ENCODE peak calls at places on chromosomes 3 and 15, in seven cellular contexts. One of them, this sample, is unnamed. For H3K4me1, the result is how much of the 10 kb centered on the place peaks cover.

GRCh38 chr15:68347392-68347791 is 69.8 kb downstream of the FEM1B start:
- DNase-seq in astrocyte: peak
- DNase-seq in psoas muscle: no peak
- DNase-seq in lung: no peak
- DNase-seq in uterus: no peak
- DNase-seq in right cardiac atrium: no peak
- DNase-seq in H9: no peak
- DNase-seq in this sample: no peak

GRCh38 chr15:73900129-73900712 is 26.0 kb upstream of the LOXL1 start:
- DNase-seq in right cardiac atrium: no peak
- DNase-seq in astrocyte: peak
- DNase-seq in lung: no peak
- DNase-seq in psoas muscle: no peak
- DNase-seq in H9: no peak
- DNase-seq in uterus: no peak
- DNase-seq in this sample: no peak

GRCh38 chr15:85485956-85486567 is 105.7 kb downstream of the AKAP13 start:
- DNase-seq in H9: peak
- DNase-seq in lung: peak
- DNase-seq in psoas muscle: no peak
- DNase-seq in right cardiac atrium: no peak
- DNase-seq in astrocyte: no peak
- DNase-seq in uterus: peak
- DNase-seq in this sample: peak

GRCh38 chr3:191373327-191373726 is 43.0 kb upstream of the UTS2B start:
- DNase-seq in psoas muscle: no peak
- DNase-seq in H9: no peak
- DNase-seq in lung: no peak
- DNase-seq in astrocyte: no peak
- DNase-seq in uterus: no peak
- DNase-seq in right cardiac atrium: no peak
- DNase-seq in this sample: no peak

GRCh38 chr15:90103669-90104329 is 1.5 kb upstream of the IDH2 start:
- DNase-seq in psoas muscle: no peak
- DNase-seq in right cardiac atrium: no peak
- DNase-seq in H9: no peak
- DNase-seq in astrocyte: no peak
- DNase-seq in uterus: no peak
- DNase-seq in lung: no peak
- DNase-seq in this sample: peak

GRCh38 chr15:78676424-78677110 is 35.6 kb upstream of the CHRNB4 start:
- DNase-seq in right cardiac atrium: no peak
- DNase-seq in psoas muscle: no peak
- DNase-seq in H9: peak
- DNase-seq in lung: no peak
- DNase-seq in uterus: no peak
- DNase-seq in astrocyte: no peak
- DNase-seq in this sample: no peak

GRCh38 chr3:176362191-176362731 is 835.0 kb downstream of the TBL1XR1 start:
- DNase-seq in astrocyte: no peak
- DNase-seq in psoas muscle: no peak
- DNase-seq in H9: peak
- DNase-seq in uterus: no peak
- DNase-seq in lung: no peak
- DNase-seq in right cardiac atrium: peak
- DNase-seq in this sample: no peak

GRCh38 chr3:4900298-4900697 is 78.9 kb upstream of the BHLHE40 start:
- DNase-seq in lung: no peak
- DNase-seq in astrocyte: no peak
- DNase-seq in uterus: no peak
- DNase-seq in psoas muscle: no peak
- DNase-seq in right cardiac atrium: no peak
- DNase-seq in H9: no peak
- DNase-seq in this sample: no peak

GRCh38 chr3:78917541-78917940 is 850.3 kb downstream of the ROBO1 start:
- DNase-seq in right cardiac atrium: no peak
- DNase-seq in uterus: no peak
- DNase-seq in H9: no peak
- DNase-seq in psoas muscle: no peak
- DNase-seq in astrocyte: no peak
- DNase-seq in lung: no peak
- DNase-seq in this sample: no peak

GRCh38 chr3:194773216-194773615 is 87.5 kb downstream of the FAM43A start:
- DNase-seq in lung: no peak
- DNase-seq in right cardiac atrium: peak
- DNase-seq in H9: no peak
- DNase-seq in psoas muscle: peak
- DNase-seq in uterus: peak
- DNase-seq in astrocyte: no peak
- DNase-seq in this sample: peak

GRCh38 chr3:169323580-169324453 is 339.7 kb downstream of the MECOM start:
- DNase-seq in psoas muscle: no peak
- DNase-seq in uterus: no peak
- DNase-seq in astrocyte: peak
- DNase-seq in lung: no peak
- DNase-seq in H9: no peak
- DNase-seq in right cardiac atrium: peak
- DNase-seq in this sample: no peak

GRCh38 chr15:67542192-67542461 is 376 bp upstream of the MAP2K5 start:
- DNase-seq in astrocyte: no peak
- DNase-seq in lung: no peak
- DNase-seq in uterus: no peak
- DNase-seq in psoas muscle: no peak
- DNase-seq in H9: no peak
- DNase-seq in right cardiac atrium: no peak
- DNase-seq in this sample: no peak

GRCh38 chr3:129606522-129607390 is at the start of gene PLXND1:
- DNase-seq in lung: peak
- DNase-seq in uterus: peak
- DNase-seq in astrocyte: peak
- DNase-seq in right cardiac atrium: peak
- DNase-seq in H9: peak
- DNase-seq in psoas muscle: peak
- DNase-seq in this sample: peak

DNA sequence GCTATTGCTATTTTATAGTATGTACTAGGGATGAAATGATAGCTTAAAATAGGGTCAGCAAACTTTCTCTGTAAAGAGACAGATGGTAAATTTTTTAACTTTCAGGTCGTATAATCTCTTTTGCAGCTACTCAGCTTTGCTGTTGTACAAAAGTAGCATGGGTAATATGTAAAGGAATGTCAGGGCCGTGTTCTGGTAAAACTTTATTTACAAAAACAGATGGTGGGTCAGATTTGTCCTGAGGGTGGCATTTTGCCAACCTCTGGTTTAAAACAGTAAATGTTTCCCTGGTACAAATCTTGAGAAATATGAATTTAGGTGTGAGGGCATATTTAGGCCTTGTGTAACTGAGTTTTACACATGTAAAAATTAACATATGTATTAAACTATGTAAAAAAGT is 18.6 kb downstream of the NMD3 start:
- DNase-seq in lung: no peak
- DNase-seq in H9: no peak
- DNase-seq in right cardiac atrium: no peak
- DNase-seq in uterus: no peak
- DNase-seq in psoas muscle: no peak
- DNase-seq in astrocyte: no peak
- DNase-seq in this sample: no peak
- H3K4me1 ChIP-seq in lung: under half
- H3K4me1 ChIP-seq in H9: under half
- H3K4me1 ChIP-seq in right cardiac atrium: under half
- H3K4me1 ChIP-seq in uterus: under half
- H3K4me1 ChIP-seq in psoas muscle: under half
- H3K4me1 ChIP-seq in astrocyte: under half
- H3K4me1 ChIP-seq in this sample: under half

DNA sequence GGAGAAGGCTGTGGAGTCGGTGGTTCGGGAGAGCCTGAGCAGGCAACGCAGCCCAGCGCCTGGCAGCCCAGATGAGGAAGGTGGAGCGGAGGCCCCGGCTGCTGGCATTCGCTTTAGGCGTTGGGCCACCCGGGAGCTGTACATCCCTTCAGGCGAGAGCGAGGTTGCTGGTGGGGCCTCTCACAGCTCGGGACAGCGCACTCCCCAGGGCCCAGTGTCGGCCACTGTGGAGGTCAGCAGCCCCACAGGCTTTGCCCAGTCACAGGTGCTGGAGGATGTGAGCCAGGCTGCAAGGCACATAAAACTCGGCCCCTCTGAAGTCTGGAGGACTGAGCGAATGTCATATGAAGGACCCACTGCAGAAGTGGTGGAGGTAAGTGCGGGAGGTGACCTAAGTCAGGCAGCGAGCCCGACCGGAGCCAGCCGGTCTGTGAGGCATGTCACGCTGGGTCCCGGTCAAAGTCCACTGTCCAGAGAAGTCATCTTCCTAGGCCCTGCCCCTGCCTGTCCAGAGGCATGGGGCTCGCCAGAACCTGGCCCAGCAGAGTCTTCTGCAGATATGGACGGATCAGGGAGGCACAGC is 26.7 kb downstream of the SYNM start:
- DNase-seq in H9: no peak
- DNase-seq in psoas muscle: no peak
- DNase-seq in right cardiac atrium: no peak
- DNase-seq in uterus: no peak
- DNase-seq in lung: no peak
- DNase-seq in astrocyte: no peak
- DNase-seq in this sample: no peak
- H3K4me1 ChIP-seq in H9: under half
- H3K4me1 ChIP-seq in psoas muscle: half or more
- H3K4me1 ChIP-seq in right cardiac atrium: under half
- H3K4me1 ChIP-seq in uterus: under half
- H3K4me1 ChIP-seq in lung: under half
- H3K4me1 ChIP-seq in astrocyte: under half
- H3K4me1 ChIP-seq in this sample: half or more

GRCh38 chr15:64024172-64025050 is 21.9 kb downstream of the DAPK2 start:
- DNase-seq in lung: no peak
- DNase-seq in astrocyte: no peak
- DNase-seq in psoas muscle: no peak
- DNase-seq in uterus: no peak
- DNase-seq in H9: peak
- DNase-seq in right cardiac atrium: no peak
- DNase-seq in this sample: peak

GRCh38 chr15:64019764-64020163 is 26.5 kb downstream of the DAPK2 start:
- DNase-seq in astrocyte: no peak
- DNase-seq in psoas muscle: peak
- DNase-seq in lung: no peak
- DNase-seq in H9: no peak
- DNase-seq in right cardiac atrium: peak
- DNase-seq in uterus: no peak
- DNase-seq in this sample: peak

GRCh38 chr15:64017591-64018163 is 28.6 kb downstream of the DAPK2 start:
- DNase-seq in astrocyte: peak
- DNase-seq in H9: no peak
- DNase-seq in uterus: no peak
- DNase-seq in psoas muscle: no peak
- DNase-seq in right cardiac atrium: no peak
- DNase-seq in lung: no peak
- DNase-seq in this sample: peak

GRCh38 chr15:64023215-64023614 is 23.1 kb downstream of the DAPK2 start:
- DNase-seq in psoas muscle: no peak
- DNase-seq in lung: no peak
- DNase-seq in H9: no peak
- DNase-seq in astrocyte: no peak
- DNase-seq in right cardiac atrium: no peak
- DNase-seq in uterus: no peak
- DNase-seq in this sample: no peak

GRCh38 chr15:64022571-64022970 is 23.7 kb downstream of the DAPK2 start:
- DNase-seq in right cardiac atrium: no peak
- DNase-seq in H9: no peak
- DNase-seq in astrocyte: no peak
- DNase-seq in uterus: no peak
- DNase-seq in psoas muscle: no peak
- DNase-seq in lung: no peak
- DNase-seq in this sample: no peak
- H3K4me1 ChIP-seq in right cardiac atrium: under half
- H3K4me1 ChIP-seq in H9: under half
- H3K4me1 ChIP-seq in astrocyte: under half
- H3K4me1 ChIP-seq in uterus: under half
- H3K4me1 ChIP-seq in psoas muscle: half or more
- H3K4me1 ChIP-seq in lung: under half
- H3K4me1 ChIP-seq in this sample: half or more

DNA sequence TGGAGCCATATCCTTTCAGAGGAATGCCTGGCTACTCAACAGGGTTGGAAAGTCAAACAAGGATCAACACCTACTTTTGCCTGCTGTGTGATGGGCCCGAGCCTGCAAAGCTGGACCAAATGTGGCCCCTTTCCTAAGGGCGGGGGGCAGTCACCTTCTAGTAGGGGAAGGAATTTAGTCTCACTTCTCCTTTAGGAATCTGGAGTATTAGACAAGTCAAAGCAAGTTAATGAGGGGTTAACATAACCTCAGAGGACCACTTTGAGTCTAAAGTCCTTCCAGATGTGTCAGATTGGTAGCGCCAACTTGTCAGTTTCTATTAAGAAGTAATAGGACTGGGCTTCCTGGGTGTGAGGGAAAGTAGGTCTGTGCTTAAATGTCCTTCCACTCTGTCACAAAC is 6.8 kb downstream of the EXOSC7 start:
- DNase-seq in H9: no peak
- DNase-seq in astrocyte: no peak
- DNase-seq in uterus: no peak
- DNase-seq in psoas muscle: no peak
- DNase-seq in lung: no peak
- DNase-seq in right cardiac atrium: no peak
- DNase-seq in this sample: no peak
- H3K4me1 ChIP-seq in H9: under half
- H3K4me1 ChIP-seq in astrocyte: under half
- H3K4me1 ChIP-seq in uterus: under half
- H3K4me1 ChIP-seq in psoas muscle: under half
- H3K4me1 ChIP-seq in lung: under half
- H3K4me1 ChIP-seq in right cardiac atrium: under half
- H3K4me1 ChIP-seq in this sample: under half